ENCODE peak calls at places on chromosomes 7 and 10, in ten cellular contexts. N is ovary, B is RWPE1, Y is HFF-Myc, G is retinal pigment epithelial cell, P is endothelial cell of umbilical vein, H is brain microvascular endothelial cell, D is A549, Q is HCT116, W is fibroblast of pulmonary artery. I is an unnamed sample.

GRCh38 chr7:98982686-98983085 is 104.4 kb downstream of the TRRAP start:
- DNase-seq in N (no peak), B (no peak), P (no peak), Y (no peak), W (no peak), H (no peak), G (no peak), Q (no peak), D (no peak), I (no peak)

GRCh38 chr7:149415391-149416068 is 45.3 kb downstream of the ZNF777 start:
- DNase-seq in B (no peak), Y (no peak), W (peak; percentile 37), D (no peak), H (no peak), P (no peak), G (no peak), Q (no peak), N (no peak), I (no peak)

GRCh38 chr10:34507217-34507616 is 307.9 kb downstream of the PARD3 start:
- DNase-seq in H (no peak), P (no peak), D (no peak), B (no peak), Y (no peak), G (no peak), Q (no peak), W (no peak), N (no peak), I (no peak)

GRCh38 chr7:1231214-1232102 is 1.2 kb upstream of the UNCX start:
- DNase-seq in Q (no peak), P (no peak), N (no peak), B (no peak), H (no peak), D (no peak), Y (no peak), G (no peak), W (no peak), I (no peak)

GRCh38 chr10:82961864-82962263 is 1086.9 kb downstream of the NRG3 start:
- DNase-seq in D (no peak), W (no peak), Q (no peak), H (no peak), B (no peak), N (no peak), Y (no peak), G (no peak), P (no peak), I (no peak)

GRCh38 chr7:92058040-92058439 is 76.2 kb downstream of the CYP51A1 start:
- DNase-seq in W (no peak), D (no peak), B (no peak), N (no peak), Y (no peak), G (no peak), Q (no peak), H (no peak), P (no peak), I (no peak)

GRCh38 chr10:51204076-51204475 is 129.8 kb downstream of the PRKG1 start:
- DNase-seq in Y (no peak), G (no peak), Q (no peak), D (no peak), W (no peak), B (no peak), H (no peak), P (peak; percentile 11), N (no peak), I (no peak)

GRCh38 chr7:124398937-124399552 is 366.2 kb upstream of the TMEM229A start:
- DNase-seq in P (no peak), G (no peak), H (no peak), Y (no peak), B (no peak), N (no peak), D (no peak), W (no peak), Q (no peak), I (no peak)

GRCh38 chr7:28609608-28610007 is 197.3 kb downstream of the CREB5 start:
- DNase-seq in P (no peak), Y (no peak), B (no peak), D (no peak), W (no peak), H (no peak), N (no peak), G (no peak), Q (no peak), I (no peak)

GRCh38 chr7:149310113-149310836 is 48.3 kb downstream of the ZNF783 start:
- DNase-seq in P (peak; percentile 69), D (peak; percentile 88), Y (peak; percentile 57), Q (peak; percentile 91), G (peak; percentile 27), H (peak; percentile 78), W (peak; percentile 86), N (peak; percentile 22), B (peak; percentile 31), I (peak; percentile 88)

GRCh38 chr7:32256376-32256775 is 186.2 kb upstream of the PDE1C start:
- DNase-seq in Q (no peak), N (no peak), G (no peak), D (no peak), Y (no peak), H (no peak), B (no peak), P (no peak), W (no peak), I (no peak)

GRCh38 chr10:12418000-12418399 is 68.7 kb downstream of the CAMK1D start:
- DNase-seq in B (no peak), N (peak; percentile 24), W (no peak), Y (no peak), D (no peak), Q (no peak), P (no peak), G (no peak), H (no peak), I (no peak)

GRCh38 chr10:69716711-69717560 is 84.8 kb upstream of the COL13A1 start:
- DNase-seq in B (peak; percentile 84), Q (peak; percentile 51), Y (no peak), N (no peak), W (peak; percentile 46), G (no peak), D (peak; percentile 58), P (no peak), H (peak; percentile 39), I (peak; percentile 20)

GRCh38 chr7:142111509-142111908 is at the start of gene MGAM2:
- DNase-seq in D (no peak), B (no peak), Q (no peak), P (no peak), W (no peak), Y (no peak), G (no peak), H (no peak), N (no peak), I (no peak)

GRCh38 chr10:45464958-45465567 is 91.0 kb downstream of the ALOX5 start:
- DNase-seq in W (peak; percentile 80), Q (peak; percentile 19), B (peak; percentile 73), D (peak; percentile 62), H (peak; percentile 62), Y (peak; percentile 33), P (peak; percentile 67), N (peak; percentile 72), G (peak; percentile 9), I (peak; percentile 58)

GRCh38 chr7:42272793-42273665 is 36.0 kb upstream of the GLI3 start:
- DNase-seq in P (no peak), Y (peak; percentile 52), N (no peak), B (peak; percentile 49), W (peak; percentile 57), G (no peak), H (peak; percentile 79), D (no peak), Q (no peak), I (peak; percentile 69)
- TF ChIP-seq CTCF in P (no peak), Y (peak; percentile 59), N (no peak), B (no peak), W (peak; percentile 57), G (peak; percentile 63), H (peak; percentile 88), D (no peak), Q (no peak), I (peak; percentile 73)

DNA sequence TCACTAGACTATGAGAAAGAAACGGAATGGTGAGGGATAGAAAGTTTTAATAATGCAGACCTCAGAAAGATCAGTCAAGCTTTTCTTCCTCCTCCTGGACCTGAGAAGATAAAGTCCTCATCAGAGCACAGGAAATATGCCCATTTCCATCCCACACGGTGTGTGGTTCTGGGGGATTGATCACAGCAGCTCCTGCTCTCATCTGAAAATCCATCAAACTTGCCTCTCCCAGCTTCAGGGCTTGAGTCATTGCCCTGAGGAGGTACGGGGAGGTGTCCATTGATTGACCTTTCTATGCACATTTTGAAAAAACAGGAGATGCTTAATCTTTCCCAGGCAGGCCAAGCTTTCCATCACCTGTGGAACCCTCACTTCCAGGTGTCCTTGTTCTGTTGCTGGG is 257.1 kb downstream of the GFRA1 start:
- DNase-seq in W (no peak), Q (no peak), P (no peak), D (no peak), B (peak; percentile 9), Y (no peak), G (no peak), N (no peak), H (no peak), I (no peak)
- TF ChIP-seq CTCF in W (no peak), Q (no peak), P (no peak), D (no peak), B (no peak), Y (no peak), G (no peak), N (no peak), H (no peak), I (no peak)

GRCh38 chr10:58393317-58393716 is 8.1 kb downstream of the TFAM start:
- DNase-seq in P (peak; percentile 5), Y (no peak), N (no peak), H (no peak), G (no peak), Q (no peak), B (no peak), W (peak; percentile 29), D (no peak), I (no peak)
- TF ChIP-seq CTCF in P (no peak), Y (no peak), N (no peak), H (peak; percentile 14), G (no peak), Q (no peak), B (no peak), W (peak; percentile 20), D (peak; percentile 19), I (peak; percentile 52)

DNA sequence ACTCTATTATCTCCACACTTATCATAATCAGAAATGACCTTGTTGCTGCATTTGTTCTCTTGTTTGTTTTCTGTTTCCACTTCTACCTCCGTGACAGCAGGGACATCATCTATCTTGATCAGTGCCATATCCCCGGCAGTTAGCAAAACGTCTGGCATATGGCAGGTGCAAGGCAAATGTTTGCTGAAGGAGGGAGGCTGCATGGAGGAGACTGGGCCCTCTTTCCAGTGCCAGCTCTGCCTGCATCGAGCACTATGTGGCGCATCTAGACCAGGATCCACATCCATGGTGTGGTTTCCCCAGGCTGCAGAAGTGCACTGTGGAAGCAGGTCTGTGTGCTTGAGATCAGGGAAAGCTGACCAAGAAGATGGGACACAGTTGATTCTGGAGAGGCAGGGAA is 181.2 kb downstream of the KCNMA1 start:
- DNase-seq in N (no peak), G (no peak), Y (no peak), P (no peak), H (no peak), W (no peak), B (no peak), D (no peak), Q (no peak), I (no peak)
- TF ChIP-seq CTCF in N (no peak), G (no peak), Y (no peak), P (no peak), H (no peak), W (no peak), B (no peak), D (no peak), Q (no peak), I (no peak)

I was measured in HFFc6.